ENCODE peak calls at places on chromosomes 6 and 20, in five cellular contexts. I, K, Q, E and A are unnamed samples.

GRCh38 chr6:12249516-12250394 is 40.4 kb upstream of the EDN1 start:
- DNase-seq in I (no peak), Q (no peak), K (no peak), E (no peak), A (no peak)

GRCh38 chr20:18805881-18806280 is 7.7 kb upstream of the SCP2D1 start:
- DNase-seq in E (no peak), Q (no peak), I (no peak), K (no peak), A (peak; percentile 41)

GRCh38 chr6:1607236-1607556 is 2.5 kb upstream of the FOXC1 start:
- DNase-seq in E (no peak), K (no peak), I (no peak), Q (no peak), A (no peak)

GRCh38 chr6:144678844-144679243 is 393.7 kb downstream of the UTRN start:
- DNase-seq in Q (no peak), K (no peak), I (no peak), E (no peak), A (peak; percentile 53)

GRCh38 chr20:35101620-35102019 is 9.0 kb upstream of the TRPC4AP start:
- DNase-seq in Q (no peak), I (no peak), E (no peak), K (no peak), A (no peak)

GRCh38 chr6:8803181-8803760 is 367.9 kb upstream of the SLC35B3 start:
- DNase-seq in K (no peak), I (no peak), Q (no peak), E (no peak), A (no peak)

GRCh38 chr20:45300961-45301360 is 5.7 kb upstream of the RBPJL start:
- DNase-seq in I (peak; percentile 71), K (peak; percentile 71), Q (peak; percentile 56), E (no peak), A (peak; percentile 19)

GRCh38 chr6:83381949-83382348 is 48.9 kb downstream of the ME1 start:
- DNase-seq in Q (no peak), I (no peak), E (no peak), K (no peak), A (no peak)

GRCh38 chr6:116450185-116450710 is 10.9 kb upstream of the CALHM6 start:
- DNase-seq in I (no peak), Q (no peak), E (no peak), K (no peak), A (no peak)

GRCh38 chr6:128135325-128135724 is 234.5 kb upstream of the THEMIS start:
- DNase-seq in K (no peak), I (no peak), Q (no peak), E (no peak), A (no peak)

GRCh38 chr6:54617730-54618129 is 228.8 kb upstream of the FAM83B start:
- DNase-seq in I (no peak), E (no peak), Q (peak; percentile 6), K (no peak), A (peak; percentile 84)

GRCh38 chr6:80197474-80197873 is 91.0 kb downstream of the BCKDHB start:
- DNase-seq in Q (no peak), E (no peak), K (no peak), I (no peak), A (peak; percentile 10)

GRCh38 chr6:49430187-49430586 is 32.9 kb downstream of the MMUT start:
- DNase-seq in K (no peak), I (no peak), E (no peak), Q (no peak), A (peak; percentile 52)

GRCh38 chr6:128570439-128571063 is 50.2 kb upstream of the PTPRK start:
- DNase-seq in I (no peak), E (no peak), Q (no peak), K (no peak), A (no peak)

GRCh38 chr6:26016326-26017275 is 54.0 kb downstream of the TRIM38 start:
- DNase-seq in I (no peak), E (no peak), Q (no peak), K (no peak), A (peak; percentile 34)
- TF ChIP-seq BHLHE40 in I (no peak), E (no peak), Q (no peak), K (no peak), A (no peak)

GRCh38 chr20:12093062-12093796 is 175.5 kb downstream of the BTBD3 start:
- DNase-seq in Q (no peak), K (no peak), E (no peak), I (no peak), A (no peak)
- TF ChIP-seq BHLHE40 in Q (no peak), K (no peak), E (no peak), I (no peak), A (no peak)

GRCh38 chr20:46939031-46939430 is 44.4 kb downstream of the EYA2 start:
- DNase-seq in E (no peak), Q (peak; percentile 32), K (peak; percentile 62), I (peak; percentile 56), A (no peak)
- TF ChIP-seq BHLHE40 in E (no peak), Q (no peak), K (no peak), I (no peak), A (no peak)

GRCh38 chr20:63822276-63822696 is 8.8 kb downstream of the ZBTB46 start:
- DNase-seq in E (no peak), K (no peak), I (no peak), Q (no peak), A (no peak)
- TF ChIP-seq BHLHE40 in E (no peak), K (no peak), I (no peak), Q (no peak), A (no peak)

DNA sequence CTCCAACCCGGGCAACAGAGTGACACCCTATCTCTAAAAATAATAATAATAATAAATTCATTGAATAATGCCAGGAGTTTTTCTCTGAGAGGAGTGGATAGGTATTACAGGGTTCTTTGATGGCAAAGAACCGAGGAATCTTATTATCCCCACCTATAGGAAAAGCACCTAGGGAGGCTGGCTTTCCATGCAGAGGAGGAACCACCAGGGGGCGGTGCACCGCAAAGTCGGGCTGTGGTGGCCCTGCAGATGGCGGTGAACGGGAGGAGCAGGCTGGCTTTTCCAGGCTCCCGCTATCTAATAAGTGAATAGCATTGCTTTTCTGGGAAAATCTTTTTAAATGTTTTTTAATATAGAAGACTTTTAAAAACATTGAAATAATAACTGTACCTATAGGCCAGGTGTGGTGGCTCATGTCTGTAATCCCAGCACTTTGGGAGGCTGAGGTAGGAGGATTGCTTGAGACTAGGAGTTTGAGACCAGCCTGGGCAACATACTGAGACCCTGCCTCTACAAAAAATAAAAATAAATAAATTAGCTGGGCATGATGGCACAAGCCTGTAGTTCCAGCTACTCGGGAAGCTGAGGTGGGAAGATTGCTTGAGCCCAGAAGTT is 864.2 kb downstream of the KIF16B start:
- DNase-seq in I (peak; percentile 54), E (no peak), Q (peak; percentile 52), K (peak; percentile 71), A (no peak)
- TF ChIP-seq BHLHE40 in I (no peak), E (no peak), Q (no peak), K (no peak), A (no peak)

DNA sequence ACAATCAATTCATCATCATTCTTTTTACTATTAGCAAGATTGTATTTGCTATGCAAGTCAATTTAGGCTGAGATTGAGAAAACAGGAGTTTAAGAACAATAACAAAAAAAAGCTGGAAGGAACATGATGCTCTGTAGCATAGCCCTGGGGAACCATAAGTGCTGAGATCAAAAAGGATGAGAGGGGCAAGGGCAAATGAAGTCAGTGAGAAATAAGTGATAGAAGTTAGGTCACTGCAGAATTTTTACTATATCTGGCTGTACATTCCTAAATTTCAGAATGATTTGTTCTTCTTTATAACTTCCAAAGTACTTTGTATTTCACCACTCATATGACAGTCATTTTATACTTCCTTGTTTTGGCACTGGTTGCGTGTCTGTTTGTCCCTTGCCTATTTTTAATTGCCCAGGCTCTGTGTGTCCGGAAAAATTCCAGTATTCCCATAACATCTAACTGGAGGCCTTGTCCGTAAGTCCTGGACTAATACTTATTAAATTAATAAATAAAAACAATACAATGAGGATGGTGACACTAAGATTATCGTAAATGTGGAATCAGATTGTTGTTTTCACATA is 444.8 kb downstream of the TENT5A start:
- DNase-seq in I (no peak), E (no peak), Q (no peak), K (no peak), A (no peak)
- TF ChIP-seq BHLHE40 in I (no peak), E (no peak), Q (no peak), K (no peak), A (no peak)